ENCODE peak calls at places on chromosomes 2 and 18, in four cellular contexts. S is neuronal stem cell, W is fibroblast of lung, U is HCT116. E is an unnamed sample.

GRCh38 chr2:171403181-171403580 is 30.6 kb downstream of the METTL8 start:
- DNase-seq in S (no peak), W (peak), U (no peak), E (no peak)

GRCh38 chr2:181070119-181070833 is 89.9 kb downstream of the UBE2E3 start:
- DNase-seq in S (no peak), W (peak), U (peak), E (no peak)

GRCh38 chr18:42306208-42306980 is 351.4 kb downstream of the PIK3C3 start:
- DNase-seq in S (no peak), W (peak), U (no peak), E (no peak)

GRCh38 chr2:179036353-179036905 is 13.5 kb downstream of the CCDC141 start:
- DNase-seq in S (no peak), W (no peak), U (no peak), E (no peak)

GRCh38 chr2:38013158-38013752 is 62.7 kb downstream of the CYP1B1 start:
- DNase-seq in S (no peak), W (peak), U (no peak), E (no peak)

GRCh38 chr2:5693288-5694015 is 1.3 kb downstream of the SOX11 start:
- DNase-seq in S (no peak), W (peak), U (no peak), E (peak)

GRCh38 chr2:120594856-120595685 is 140.6 kb upstream of the GLI2 start:
- DNase-seq in S (no peak), W (no peak), U (peak), E (peak)

GRCh38 chr18:38887671-38888020 is 1322.0 kb upstream of the CELF4 start:
- DNase-seq in S (no peak), W (no peak), U (no peak), E (no peak)

GRCh38 chr18:76349067-76349715 is 145.9 kb downstream of the ZNF516 start:
- DNase-seq in S (peak), W (peak), U (peak), E (peak)

GRCh38 chr2:62216616-62217015 is 20.7 kb downstream of the B3GNT2 start:
- DNase-seq in S (no peak), W (peak), U (no peak), E (peak)

GRCh38 chr2:88170472-88170892 is 336 bp downstream of the THNSL2 start:
- DNase-seq in S (peak), W (no peak), U (no peak), E (peak)

GRCh38 chr2:177242136-177242987 is 22.2 kb downstream of the NFE2L2 start:
- DNase-seq in S (no peak), W (peak), U (peak), E (no peak)

GRCh38 chr2:71788186-71788525 is 334.8 kb downstream of the DYSF start:
- DNase-seq in S (no peak), W (no peak), U (no peak), E (peak)

GRCh38 chr18:49757513-49758262 is 55.6 kb downstream of the ACAA2 start:
- DNase-seq in S (no peak), W (no peak), U (peak), E (peak)

GRCh38 chr2:36570416-36570815 is 27.6 kb downstream of the FEZ2 start:
- DNase-seq in S (no peak), W (peak), U (no peak), E (no peak)

GRCh38 chr2:217086038-217086522 is 226.2 kb upstream of the TNP1 start:
- DNase-seq in S (no peak), W (peak), U (no peak), E (peak)

GRCh38 chr2:12293868-12294267 is 422.9 kb upstream of the TRIB2 start:
- DNase-seq in S (no peak), W (peak), U (no peak), E (no peak)

GRCh38 chr18:9734189-9734588 is 26.1 kb downstream of the RAB31 start:
- DNase-seq in S (no peak), W (no peak), U (no peak), E (peak)

GRCh38 chr2:161418715-161419337 is 2.7 kb downstream of the TBR1 start:
- DNase-seq in S (peak), W (peak), U (no peak), E (peak)

DNA sequence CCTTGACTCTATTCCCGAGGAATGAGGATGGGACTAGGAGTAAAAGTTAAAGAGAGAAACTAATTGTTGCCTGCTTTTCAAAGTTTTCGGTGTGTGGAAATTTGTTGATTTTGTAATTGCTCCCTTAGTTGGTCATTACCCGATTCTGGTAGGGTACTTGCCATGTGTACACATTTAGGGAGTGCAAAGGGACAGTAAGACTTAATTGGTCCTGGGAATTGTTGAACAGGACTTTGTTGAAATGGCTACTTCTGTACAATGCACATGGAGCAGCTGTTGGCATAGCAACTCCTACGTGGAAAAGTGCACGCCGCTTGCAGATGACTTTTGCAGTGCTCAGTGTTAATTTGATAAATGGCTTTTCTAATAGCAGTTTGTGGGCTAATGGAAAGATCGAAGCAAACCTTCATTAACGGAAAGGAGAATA is 22.9 kb downstream of the EPAS1 start:
- DNase-seq in S (no peak), W (peak), U (no peak), E (no peak)
- H3K9ac ChIP-seq in S (no peak), W (no peak), U (no peak), E (no peak)

GRCh38 chr2:126886201-126886905 is 12.3 kb upstream of the TEX51 start:
- DNase-seq in S (peak), W (peak), U (peak), E (peak)
- H3K4me3 ChIP-seq in S (no peak), W (peak), U (peak), E (no peak)

DNA sequence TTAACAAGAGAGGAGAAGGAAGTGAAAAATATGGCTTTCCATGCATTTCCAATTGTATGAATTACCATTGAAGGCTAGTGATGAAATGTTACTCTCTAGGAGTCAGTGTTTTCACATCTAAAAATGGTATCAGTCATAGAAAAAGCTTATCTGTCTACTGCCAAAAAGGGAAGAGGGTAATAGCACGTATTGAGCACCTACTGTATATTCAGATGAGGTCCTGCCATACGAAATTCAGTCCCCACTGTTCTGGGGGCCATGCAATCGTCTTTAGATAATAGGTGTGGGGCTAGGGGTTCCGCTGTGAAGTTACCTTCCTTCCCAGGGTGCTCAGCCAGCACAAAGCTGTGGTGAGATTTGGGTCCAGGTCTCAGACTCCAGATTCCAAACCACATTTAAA is 14.2 kb upstream of the GRHL1 start:
- DNase-seq in S (no peak), W (no peak), U (no peak), E (no peak)
- H3K27ac ChIP-seq in S (no peak), W (no peak), U (no peak), E (no peak)

DNA sequence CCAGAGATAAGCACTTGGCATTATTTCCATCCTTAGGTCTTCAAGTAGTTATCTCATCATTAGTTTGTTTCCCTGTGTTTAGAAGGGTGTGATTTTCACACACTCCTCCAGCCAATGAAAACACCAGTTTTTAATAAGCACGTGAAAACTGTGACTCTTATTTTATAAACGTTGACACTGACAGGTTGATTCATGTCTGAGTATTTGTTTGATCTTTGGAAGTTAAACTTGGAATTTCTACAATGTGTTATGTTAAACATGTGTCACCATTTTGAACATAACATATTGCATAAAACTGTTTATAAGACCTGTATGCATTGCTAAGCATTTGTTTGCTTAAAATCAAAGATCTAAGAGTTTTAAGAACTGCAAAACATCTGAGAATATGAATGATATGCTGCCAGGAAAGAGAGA is 27.6 kb downstream of the SLC40A1 start:
- DNase-seq in S (no peak), W (no peak), U (no peak), E (no peak)
- H3K9ac ChIP-seq in S (no peak), W (no peak), U (no peak), E (no peak)

GRCh38 chr2:30147196-30147714 is 448 bp downstream of the YPEL5 start:
- DNase-seq in S (no peak), W (no peak), U (no peak), E (no peak)
- H3K4me3 ChIP-seq in S (peak), W (peak), U (peak), E (peak)

GRCh38 chr2:188894028-188894427 is 80.1 kb upstream of the COL3A1 start:
- DNase-seq in S (no peak), W (no peak), U (no peak), E (no peak)
- H3K27ac ChIP-seq in S (no peak), W (no peak), U (no peak), E (no peak)

GRCh38 chr2:197784956-197785941 is at the start of gene BOLL:
- DNase-seq in S (no peak), W (no peak), U (no peak), E (peak)
- H3K9ac ChIP-seq in S (peak), W (no peak), U (no peak), E (no peak)

GRCh38 chr2:107248932-107249331 is 363.0 kb upstream of the ST6GAL2 start:
- DNase-seq in S (no peak), W (no peak), U (no peak), E (no peak)
- H3K4me3 ChIP-seq in S (no peak), W (no peak), U (no peak), E (no peak)

DNA sequence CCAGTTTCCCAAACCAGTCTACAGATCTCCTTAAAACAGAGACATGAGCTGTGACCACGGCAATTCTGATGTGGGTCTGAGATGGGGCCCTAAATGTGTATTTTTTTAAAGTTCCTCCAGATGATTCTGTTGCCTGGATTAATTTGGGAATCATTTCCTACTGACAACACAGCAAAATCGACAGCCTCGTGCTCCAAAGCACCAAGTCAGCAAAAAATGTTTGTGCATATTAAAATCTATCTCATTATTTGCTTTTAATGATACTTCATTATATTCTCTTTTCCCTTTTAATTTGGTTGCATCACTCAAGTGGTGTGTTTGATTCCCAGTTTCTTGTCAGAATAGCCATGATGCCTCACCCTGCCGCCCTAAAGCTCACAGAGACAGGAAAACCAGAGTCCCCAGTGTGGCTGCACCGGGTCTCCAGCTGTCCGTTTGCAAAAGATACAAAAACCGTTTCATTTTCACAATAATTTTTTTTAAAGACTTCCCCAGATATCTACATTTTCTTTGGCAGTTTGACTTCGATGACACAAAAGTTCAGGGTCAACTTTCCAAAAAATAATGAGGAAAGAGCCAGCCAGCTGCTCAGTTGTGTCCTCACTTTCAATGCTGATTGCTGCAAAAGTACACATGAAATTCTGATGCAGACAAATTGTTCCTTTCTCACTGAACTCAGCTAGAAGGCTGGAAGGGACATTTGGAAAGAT is 443.2 kb upstream of the ID2 start:
- DNase-seq in S (no peak), W (no peak), U (no peak), E (peak)
- H3K27ac ChIP-seq in S (no peak), W (no peak), U (no peak), E (no peak)

E was measured in endodermal cell.